ENCODE peak calls at places on chromosome X, in ten cellular contexts. C, B, S, I, T, X, K, F, J and R are unnamed samples.

GRCh38 chrX:46308106-46308505 is 237.1 kb downstream of the ZNF674 start:
- DNase-seq in X (no peak), K (no peak), F (no peak), C (no peak), B (no peak), J (no peak), S (no peak), T (no peak), I (no peak), R (no peak)

GRCh38 chrX:133935096-133935495 is 50.3 kb downstream of the GPC3 start:
- DNase-seq in T (no peak), F (no peak), X (no peak), I (no peak), J (no peak), C (no peak), K (no peak), S (no peak), B (no peak), R (no peak)

GRCh38 chrX:150363561-150364346 is 637 bp downstream of the MAMLD1 start:
- DNase-seq in B (peak), T (no peak), X (no peak), C (no peak), I (peak), J (no peak), S (peak), F (no peak), K (peak), R (no peak)

GRCh38 chrX:106039920-106040319 is 1.4 kb upstream of the SERPINA7 start:
- DNase-seq in S (no peak), C (no peak), K (no peak), F (no peak), J (no peak), B (peak), T (no peak), X (no peak), I (no peak), R (peak)

GRCh38 chrX:133302775-133303445 is 84.8 kb upstream of the TFDP3 start:
- DNase-seq in I (no peak), B (no peak), X (no peak), S (no peak), J (no peak), T (no peak), F (no peak), K (no peak), C (no peak), R (no peak)

GRCh38 chrX:119999087-119999634 is 55.6 kb upstream of the NKAP start:
- DNase-seq in X (no peak), T (no peak), K (no peak), I (no peak), F (no peak), S (no peak), J (no peak), B (no peak), C (no peak), R (no peak)

GRCh38 chrX:30592846-30593245 is 15.3 kb upstream of the TASL start:
- DNase-seq in T (no peak), S (no peak), C (no peak), F (no peak), K (no peak), B (no peak), X (no peak), I (no peak), J (no peak), R (no peak)

GRCh38 chrX:13235930-13236329 is 83.9 kb downstream of the ATXN3L start:
- DNase-seq in I (no peak), B (no peak), C (no peak), T (no peak), K (no peak), S (no peak), F (no peak), X (no peak), J (no peak), R (peak)

GRCh38 chrX:72540318-72540717 is 32.3 kb downstream of the HDAC8 start:
- DNase-seq in J (no peak), S (no peak), F (no peak), B (peak), X (no peak), K (no peak), T (no peak), I (peak), C (no peak), R (peak)

GRCh38 chrX:338836-339400 is 20.3 kb upstream of the GTPBP6 start:
- DNase-seq in J (no peak), T (no peak), C (peak), B (no peak), X (no peak), I (no peak), S (no peak), F (no peak), K (peak), R (no peak)

GRCh38 chrX:133005038-133005437 is 46.6 kb upstream of the HS6ST2 start:
- DNase-seq in T (no peak), J (no peak), C (no peak), S (peak), F (no peak), I (no peak), K (no peak), B (peak), X (no peak), R (no peak)

GRCh38 chrX:150616863-150617198 is 48.4 kb downstream of the MTM1 start:
- DNase-seq in J (no peak), K (no peak), I (no peak), S (no peak), C (no peak), B (no peak), F (no peak), X (no peak), T (no peak), R (no peak)

GRCh38 chrX:12986886-12987285 is 12.0 kb downstream of the TMSB4X start:
- DNase-seq in K (no peak), B (peak), C (no peak), T (no peak), S (no peak), F (no peak), J (no peak), I (no peak), X (no peak), R (no peak)

GRCh38 chrX:130165181-130165702 is 399 bp downstream of the AIFM1 start:
- DNase-seq in K (no peak), J (no peak), C (peak), S (no peak), I (no peak), B (peak), X (no peak), F (no peak), T (no peak), R (peak)

GRCh38 chrX:581066-581465 is 49.5 kb upstream of the SHOX start:
- DNase-seq in I (no peak), F (no peak), K (no peak), C (no peak), B (no peak), S (no peak), X (no peak), J (no peak), T (no peak), R (no peak)